ENCODE peak calls at places on chromosomes 13 and 19, in eight cellular contexts. One of them, this sample, is unnamed. For H3K27me3, the result is how much of the 10 kb centered on the place peaks cover.

GRCh38 chr19:29785955-29786589 is 25.7 kb upstream of the CCNE1 start:
- DNase-seq in AG04450: no peak
- DNase-seq in suprapubic skin: no peak
- DNase-seq in IMR-90: no peak
- DNase-seq in tibial nerve: no peak
- DNase-seq in aorta: no peak
- DNase-seq in GM23338: peak
- DNase-seq in BJ: no peak
- DNase-seq in this sample: no peak

GRCh38 chr19:4051175-4052101 is 15.3 kb downstream of the ZBTB7A start:
- DNase-seq in AG04450: no peak
- DNase-seq in suprapubic skin: peak
- DNase-seq in IMR-90: peak
- DNase-seq in tibial nerve: no peak
- DNase-seq in aorta: peak
- DNase-seq in GM23338: no peak
- DNase-seq in BJ: no peak
- DNase-seq in this sample: no peak

GRCh38 chr13:91456837-91457236 is 58.4 kb downstream of the GPC5 start:
- DNase-seq in AG04450: no peak
- DNase-seq in suprapubic skin: no peak
- DNase-seq in IMR-90: no peak
- DNase-seq in tibial nerve: no peak
- DNase-seq in aorta: no peak
- DNase-seq in GM23338: no peak
- DNase-seq in BJ: no peak
- DNase-seq in this sample: no peak

GRCh38 chr13:100434010-100434763 is 154.4 kb downstream of the GGACT start:
- DNase-seq in AG04450: no peak
- DNase-seq in suprapubic skin: no peak
- DNase-seq in IMR-90: peak
- DNase-seq in tibial nerve: no peak
- DNase-seq in aorta: no peak
- DNase-seq in GM23338: no peak
- DNase-seq in BJ: no peak
- DNase-seq in this sample: peak

GRCh38 chr19:11662278-11662677 is 65.0 kb downstream of the ZNF627 start:
- DNase-seq in AG04450: no peak
- DNase-seq in suprapubic skin: no peak
- DNase-seq in IMR-90: no peak
- DNase-seq in tibial nerve: no peak
- DNase-seq in aorta: no peak
- DNase-seq in GM23338: peak
- DNase-seq in BJ: no peak
- DNase-seq in this sample: no peak

GRCh38 chr19:39136225-39136940 is 10.8 kb downstream of the PAK4 start:
- DNase-seq in AG04450: no peak
- DNase-seq in suprapubic skin: no peak
- DNase-seq in IMR-90: no peak
- DNase-seq in tibial nerve: no peak
- DNase-seq in aorta: no peak
- DNase-seq in GM23338: no peak
- DNase-seq in BJ: no peak
- DNase-seq in this sample: no peak

GRCh38 chr19:3359850-3360493 is 6.4 kb upstream of the NFIC start:
- DNase-seq in AG04450: no peak
- DNase-seq in suprapubic skin: no peak
- DNase-seq in IMR-90: no peak
- DNase-seq in tibial nerve: no peak
- DNase-seq in aorta: no peak
- DNase-seq in GM23338: peak
- DNase-seq in BJ: no peak
- DNase-seq in this sample: no peak

GRCh38 chr13:100513987-100514670 is 74.5 kb downstream of the GGACT start:
- DNase-seq in AG04450: no peak
- DNase-seq in suprapubic skin: no peak
- DNase-seq in IMR-90: no peak
- DNase-seq in tibial nerve: no peak
- DNase-seq in aorta: no peak
- DNase-seq in GM23338: no peak
- DNase-seq in BJ: no peak
- DNase-seq in this sample: no peak

GRCh38 chr19:16893686-16893990 is 4.8 kb downstream of the F2RL3 start:
- DNase-seq in AG04450: no peak
- DNase-seq in suprapubic skin: no peak
- DNase-seq in IMR-90: no peak
- DNase-seq in tibial nerve: no peak
- DNase-seq in aorta: no peak
- DNase-seq in GM23338: no peak
- DNase-seq in BJ: no peak
- DNase-seq in this sample: no peak

GRCh38 chr19:16894080-16894479 is 5.3 kb downstream of the F2RL3 start:
- DNase-seq in AG04450: no peak
- DNase-seq in suprapubic skin: peak
- DNase-seq in IMR-90: no peak
- DNase-seq in tibial nerve: no peak
- DNase-seq in aorta: no peak
- DNase-seq in GM23338: no peak
- DNase-seq in BJ: no peak
- DNase-seq in this sample: no peak

GRCh38 chr19:16891696-16892382 is 3.0 kb downstream of the F2RL3 start:
- DNase-seq in AG04450: no peak
- DNase-seq in suprapubic skin: no peak
- DNase-seq in IMR-90: no peak
- DNase-seq in tibial nerve: no peak
- DNase-seq in aorta: no peak
- DNase-seq in GM23338: no peak
- DNase-seq in BJ: no peak
- DNase-seq in this sample: no peak

GRCh38 chr19:16892438-16892837 is 3.6 kb downstream of the F2RL3 start:
- DNase-seq in AG04450: no peak
- DNase-seq in suprapubic skin: no peak
- DNase-seq in IMR-90: no peak
- DNase-seq in tibial nerve: no peak
- DNase-seq in aorta: no peak
- DNase-seq in GM23338: no peak
- DNase-seq in BJ: no peak
- DNase-seq in this sample: no peak

DNA sequence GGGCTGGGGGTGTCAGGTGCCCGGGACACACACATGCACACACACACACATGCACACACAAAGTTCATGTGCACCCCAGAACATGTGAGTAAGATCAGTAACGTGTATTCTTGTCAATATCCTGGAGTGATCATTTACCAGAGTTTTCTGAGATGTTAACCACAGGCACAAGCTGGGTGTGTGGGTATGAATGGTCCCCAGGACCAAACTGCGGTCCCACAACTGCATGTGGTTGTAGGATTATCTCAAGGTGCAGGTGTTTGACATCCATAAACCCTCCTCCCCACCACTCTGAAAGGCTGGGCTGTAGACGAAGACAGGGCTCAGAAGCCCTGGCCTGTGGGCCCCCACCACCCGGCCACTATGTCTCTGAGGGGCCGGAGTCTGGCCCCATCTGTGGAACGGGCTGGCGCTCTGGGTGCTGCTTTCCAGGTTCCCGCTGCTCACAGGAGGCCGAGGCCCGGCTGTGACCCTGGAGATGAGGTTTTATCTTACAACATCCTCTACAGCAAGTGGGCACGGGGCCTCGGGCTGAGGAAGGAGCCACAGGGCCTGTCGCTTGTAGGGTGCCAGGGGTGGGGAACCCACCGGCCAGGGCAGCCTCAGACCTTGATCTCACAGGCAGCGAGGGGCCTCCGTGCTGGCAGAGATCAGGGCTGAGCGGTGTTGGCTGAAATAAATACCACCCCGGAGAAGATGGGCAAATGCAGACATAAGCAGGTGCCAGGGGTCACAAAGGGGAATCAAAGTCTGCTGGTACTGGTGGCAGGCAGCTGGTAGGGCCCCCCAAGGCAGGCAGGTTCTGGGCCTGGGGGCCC is 4.3 kb downstream of the F2RL3 start:
- DNase-seq in AG04450: no peak
- DNase-seq in suprapubic skin: no peak
- DNase-seq in IMR-90: no peak
- DNase-seq in tibial nerve: no peak
- DNase-seq in aorta: no peak
- DNase-seq in GM23338: no peak
- DNase-seq in BJ: no peak
- DNase-seq in this sample: no peak
- H3K27me3 ChIP-seq in AG04450: under half
- H3K27me3 ChIP-seq in suprapubic skin: under half
- H3K27me3 ChIP-seq in IMR-90: under half
- H3K27me3 ChIP-seq in tibial nerve: under half
- H3K27me3 ChIP-seq in aorta: under half
- H3K27me3 ChIP-seq in GM23338: under half
- H3K27me3 ChIP-seq in BJ: under half
- H3K27me3 ChIP-seq in this sample: under half

GRCh38 chr13:75329097-75329496 is 152.9 kb downstream of the TBC1D4 start:
- DNase-seq in AG04450: no peak
- DNase-seq in suprapubic skin: no peak
- DNase-seq in IMR-90: no peak
- DNase-seq in tibial nerve: no peak
- DNase-seq in aorta: no peak
- DNase-seq in GM23338: no peak
- DNase-seq in BJ: no peak
- DNase-seq in this sample: no peak

GRCh38 chr13:75324413-75324940 is 157.5 kb downstream of the TBC1D4 start:
- DNase-seq in AG04450: no peak
- DNase-seq in suprapubic skin: no peak
- DNase-seq in IMR-90: peak
- DNase-seq in tibial nerve: no peak
- DNase-seq in aorta: no peak
- DNase-seq in GM23338: no peak
- DNase-seq in BJ: no peak
- DNase-seq in this sample: no peak

GRCh38 chr13:75329723-75330122 is 152.2 kb downstream of the TBC1D4 start:
- DNase-seq in AG04450: no peak
- DNase-seq in suprapubic skin: no peak
- DNase-seq in IMR-90: no peak
- DNase-seq in tibial nerve: no peak
- DNase-seq in aorta: no peak
- DNase-seq in GM23338: no peak
- DNase-seq in BJ: no peak
- DNase-seq in this sample: no peak

GRCh38 chr13:75327132-75327505 is 154.8 kb downstream of the TBC1D4 start:
- DNase-seq in AG04450: no peak
- DNase-seq in suprapubic skin: no peak
- DNase-seq in IMR-90: no peak
- DNase-seq in tibial nerve: no peak
- DNase-seq in aorta: no peak
- DNase-seq in GM23338: no peak
- DNase-seq in BJ: no peak
- DNase-seq in this sample: no peak

DNA sequence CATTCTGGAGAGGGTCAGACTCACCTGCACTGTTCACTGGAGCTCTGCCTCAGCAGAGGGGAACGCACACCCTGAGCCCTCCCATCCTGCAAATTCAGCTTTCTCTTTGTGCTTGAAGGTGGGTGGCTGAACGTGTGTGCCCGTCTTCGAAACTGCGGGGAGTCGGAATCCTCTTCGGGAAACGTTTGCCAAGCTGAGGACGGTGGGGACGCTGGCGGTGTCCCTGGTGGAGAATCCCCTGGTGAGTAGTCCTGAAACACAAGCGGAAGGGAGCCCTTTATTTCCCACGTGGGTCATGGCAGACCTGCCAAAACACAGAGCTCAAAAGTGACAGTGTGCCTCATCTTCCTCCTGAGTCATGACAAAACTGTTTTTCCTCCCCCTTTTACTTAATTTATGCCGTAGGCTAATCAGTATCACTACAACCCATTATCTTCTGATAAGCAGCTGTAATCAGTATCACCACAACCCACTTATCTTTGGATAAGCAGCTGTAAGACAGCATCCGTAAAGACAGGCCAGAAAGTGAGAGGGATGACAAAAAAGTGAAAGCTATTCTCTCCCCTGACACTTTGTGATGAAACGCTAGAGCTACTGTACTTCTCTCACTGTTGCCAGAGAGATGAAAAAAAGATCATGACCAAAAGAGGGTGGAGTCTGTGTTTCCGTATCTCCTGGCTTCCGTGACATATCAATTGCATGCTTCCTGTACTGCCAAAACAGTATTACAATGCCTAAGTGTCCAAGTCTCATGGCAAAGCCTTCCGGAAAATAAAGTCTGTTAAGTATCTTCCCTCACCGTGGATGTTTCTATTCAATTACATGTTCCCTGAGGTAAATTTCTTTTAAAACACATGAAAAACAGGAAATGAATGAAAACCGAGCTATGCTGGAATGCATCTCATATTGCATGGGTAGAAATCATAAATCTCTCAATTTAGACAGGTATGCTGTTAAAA is 155.5 kb downstream of the TBC1D4 start:
- DNase-seq in AG04450: no peak
- DNase-seq in suprapubic skin: no peak
- DNase-seq in IMR-90: peak
- DNase-seq in tibial nerve: no peak
- DNase-seq in aorta: no peak
- DNase-seq in GM23338: no peak
- DNase-seq in BJ: no peak
- DNase-seq in this sample: no peak
- H3K4me3 ChIP-seq in AG04450: no peak
- H3K4me3 ChIP-seq in suprapubic skin: peak
- H3K4me3 ChIP-seq in IMR-90: no peak
- H3K4me3 ChIP-seq in tibial nerve: peak
- H3K4me3 ChIP-seq in aorta: no peak
- H3K4me3 ChIP-seq in GM23338: no peak
- H3K4me3 ChIP-seq in BJ: no peak
- H3K4me3 ChIP-seq in this sample: no peak

DNA sequence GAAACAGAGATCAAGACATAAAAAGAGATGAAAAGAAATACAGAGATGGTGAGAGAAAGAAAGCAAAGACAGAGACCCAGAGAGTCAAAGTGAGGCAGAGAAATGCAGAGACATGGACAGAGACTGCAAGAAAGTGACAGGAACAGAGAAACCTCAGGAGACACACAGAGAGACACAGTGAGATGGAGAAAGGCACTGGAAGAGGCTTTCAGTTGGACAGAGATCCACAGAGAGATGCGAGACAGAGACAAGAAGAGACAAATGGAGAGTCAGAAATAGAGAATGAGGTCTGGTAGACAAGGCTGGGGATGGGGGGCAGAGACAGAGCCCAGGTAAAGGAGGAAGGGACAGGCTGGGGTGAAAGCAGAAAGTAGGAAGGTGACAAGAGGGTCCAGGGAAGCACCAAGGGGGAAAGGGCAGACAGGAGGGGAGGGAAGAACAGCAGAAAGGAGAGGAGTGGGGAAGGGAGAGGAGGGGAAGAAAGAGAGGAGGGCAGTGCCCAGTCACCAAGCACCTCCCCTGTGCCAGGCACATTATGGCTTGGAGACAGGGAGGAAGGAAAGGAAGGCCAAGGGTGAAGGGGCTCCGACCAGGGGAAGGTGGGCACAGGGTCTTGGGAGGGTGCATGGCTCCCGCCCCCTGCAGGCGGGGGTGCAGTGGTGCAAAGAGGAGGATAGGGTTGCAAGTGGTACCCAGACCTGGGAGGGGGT is 38.5 kb downstream of the DEDD2 start:
- DNase-seq in AG04450: no peak
- DNase-seq in suprapubic skin: no peak
- DNase-seq in IMR-90: no peak
- DNase-seq in tibial nerve: no peak
- DNase-seq in aorta: no peak
- DNase-seq in GM23338: peak
- DNase-seq in BJ: no peak
- DNase-seq in this sample: no peak
- H3K27me3 ChIP-seq in AG04450: half or more
- H3K27me3 ChIP-seq in suprapubic skin: half or more
- H3K27me3 ChIP-seq in IMR-90: half or more
- H3K27me3 ChIP-seq in tibial nerve: half or more
- H3K27me3 ChIP-seq in aorta: under half
- H3K27me3 ChIP-seq in GM23338: half or more
- H3K27me3 ChIP-seq in BJ: under half
- H3K27me3 ChIP-seq in this sample: half or more

DNA sequence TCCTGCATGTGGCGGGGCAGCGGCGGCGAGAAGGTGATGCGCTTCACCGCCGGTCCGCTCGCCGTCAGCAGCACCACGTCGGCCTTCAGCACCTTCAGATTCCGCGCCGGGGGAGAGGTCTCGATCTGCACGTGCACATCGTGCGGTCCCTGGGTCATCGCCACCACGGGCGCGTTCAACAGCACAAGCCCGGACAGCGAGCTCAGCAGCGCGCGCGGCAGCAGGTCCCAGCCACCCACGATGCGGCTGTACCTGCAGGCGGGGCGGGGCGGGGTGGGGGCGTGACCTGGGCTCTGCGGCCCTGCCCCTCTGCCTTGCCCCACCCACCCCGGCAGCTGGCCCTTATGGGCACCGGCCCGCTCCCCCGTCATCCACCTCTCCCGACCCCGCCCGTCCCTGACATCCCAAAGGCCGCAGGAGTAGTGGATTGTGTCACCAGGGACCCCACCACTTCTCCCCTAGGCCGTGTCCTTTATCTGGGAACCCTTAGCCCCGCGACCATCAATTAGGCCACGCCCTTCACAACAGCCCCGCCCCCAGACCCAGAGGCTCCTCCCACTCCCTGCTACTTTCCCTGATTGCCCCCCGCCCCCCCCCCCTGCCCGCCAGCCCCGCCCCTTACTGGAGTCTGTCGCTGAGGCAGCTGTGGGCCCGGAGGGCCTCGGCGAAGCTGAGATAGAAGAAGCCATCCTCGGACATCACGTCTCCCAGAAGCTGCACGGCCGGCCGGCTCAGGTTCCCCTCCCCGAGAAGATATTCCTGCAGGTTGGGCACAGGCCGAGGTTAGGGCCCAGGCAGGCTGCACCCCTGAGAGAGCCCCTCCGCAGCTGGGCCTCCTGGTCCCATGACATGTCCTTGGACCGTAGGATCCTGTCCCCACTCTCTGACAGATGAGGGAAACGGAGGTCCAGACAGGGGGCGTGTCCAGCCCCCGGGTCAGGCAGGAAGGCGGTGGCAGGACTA is 6.1 kb downstream of the IL4I1 start:
- DNase-seq in AG04450: no peak
- DNase-seq in suprapubic skin: peak
- DNase-seq in IMR-90: no peak
- DNase-seq in tibial nerve: no peak
- DNase-seq in aorta: no peak
- DNase-seq in GM23338: peak
- DNase-seq in BJ: no peak
- DNase-seq in this sample: no peak
- H3K4me3 ChIP-seq in AG04450: peak
- H3K4me3 ChIP-seq in suprapubic skin: peak
- H3K4me3 ChIP-seq in IMR-90: peak
- H3K4me3 ChIP-seq in tibial nerve: peak
- H3K4me3 ChIP-seq in aorta: no peak
- H3K4me3 ChIP-seq in GM23338: peak
- H3K4me3 ChIP-seq in BJ: peak
- H3K4me3 ChIP-seq in this sample: peak